ENCODE peak calls at places on chromosome 6, in four cellular contexts. C is ovary, F is colonic mucosa, K is aorta. B is an unnamed sample. For H3K36me3 and H3K4me1, the result is how much of the 10 kb centered on the place peaks cover.

GRCh38 chr6:165219629-165220028 is 89.8 kb downstream of the C6orf118 start:
- DNase-seq in C (no peak), F (no peak), K (no peak), B (no peak)

GRCh38 chr6:137045221-137045789 is 540 bp upstream of the IL20RA start:
- DNase-seq in C (no peak), F (no peak), K (no peak), B (no peak)

GRCh38 chr6:168658059-168658458 is 217.1 kb downstream of the SMOC2 start:
- DNase-seq in C (no peak), F (no peak), K (no peak), B (no peak)

GRCh38 chr6:41626917-41627316 is 11.4 kb upstream of the MDFI start:
- DNase-seq in C (no peak), F (no peak), K (peak), B (no peak)

GRCh38 chr6:96520039-96520850 is 1.4 kb upstream of the UFL1 start:
- DNase-seq in C (no peak), F (peak), K (no peak), B (no peak)

GRCh38 chr6:100001915-100002388 is 7.9 kb upstream of the MCHR2 start:
- DNase-seq in C (no peak), F (peak), K (no peak), B (peak)

GRCh38 chr6:15017251-15017650 is 228.6 kb upstream of the JARID2 start:
- DNase-seq in C (peak), F (no peak), K (no peak), B (no peak)

GRCh38 chr6:136927313-136927712 is 5.2 kb downstream of the SLC35D3 start:
- DNase-seq in C (no peak), F (no peak), K (no peak), B (no peak)

GRCh38 chr6:161023316-161023715 is 31.7 kb downstream of the MAP3K4 start:
- DNase-seq in C (no peak), F (no peak), K (no peak), B (no peak)

GRCh38 chr6:136037885-136038460 is 186.5 kb downstream of the PDE7B start:
- DNase-seq in C (peak), F (no peak), K (no peak), B (no peak)

GRCh38 chr6:11971154-11971553 is 41.0 kb upstream of the HIVEP1 start:
- DNase-seq in C (no peak), F (no peak), K (no peak), B (no peak)

GRCh38 chr6:28240517-28240916 is 11.6 kb downstream of the ZKSCAN4 start:
- DNase-seq in C (no peak), F (no peak), K (no peak), B (no peak)

GRCh38 chr6:117909638-117910037 is 2.6 kb downstream of the SLC35F1 start:
- DNase-seq in C (no peak), F (no peak), K (no peak), B (no peak)

GRCh38 chr6:75602897-75603395 is 1.3 kb downstream of the SENP6 start:
- DNase-seq in C (no peak), F (no peak), K (no peak), B (no peak)

GRCh38 chr6:151372164-151372563 is 19.2 kb downstream of the ZBTB2 start:
- DNase-seq in C (no peak), F (no peak), K (no peak), B (no peak)

GRCh38 chr6:78835817-78836216 is 31.5 kb upstream of the IRAK1BP1 start:
- DNase-seq in C (no peak), F (no peak), K (no peak), B (no peak)

GRCh38 chr6:165725201-165725600 is 62.2 kb upstream of the PDE10A start:
- DNase-seq in C (no peak), F (no peak), K (no peak), B (no peak)

GRCh38 chr6:152993847-152994246 is 8.7 kb downstream of the MTRF1L start:
- DNase-seq in C (no peak), F (no peak), K (no peak), B (no peak)

DNA sequence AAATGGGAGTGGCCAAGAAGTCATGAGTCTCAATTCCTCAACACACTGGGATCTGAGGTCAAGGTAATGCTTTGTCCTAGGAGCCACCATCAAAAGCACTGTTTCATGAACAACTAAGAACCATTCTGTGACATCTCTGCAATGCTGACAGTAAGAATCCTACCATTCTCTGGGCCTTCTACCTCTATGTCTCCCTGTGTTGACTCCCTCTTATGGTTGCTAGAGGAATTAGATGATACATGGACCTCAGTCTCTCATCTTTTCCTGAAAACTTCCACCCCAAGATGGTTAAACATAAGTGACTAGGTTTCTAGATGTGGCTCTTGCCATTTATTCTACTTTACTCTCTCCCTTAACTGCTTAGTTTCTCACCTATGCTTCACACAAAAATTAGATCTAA is 9.1 kb downstream of the MTRF1L start:
- DNase-seq in C (no peak), F (no peak), K (no peak), B (no peak)
- H3K36me3 ChIP-seq in C (under half), F (under half), K (under half), B (under half)

GRCh38 chr6:98037571-98037970 is 754.6 kb upstream of the MMS22L start:
- DNase-seq in C (no peak), F (no peak), K (no peak), B (no peak)
- H3K4me1 ChIP-seq in C (under half), F (under half), K (under half), B (under half)

GRCh38 chr6:56574292-56574691 is 68.4 kb downstream of the DST start:
- DNase-seq in C (no peak), F (no peak), K (no peak), B (no peak)

GRCh38 chr6:56573142-56573541 is 69.5 kb downstream of the DST start:
- DNase-seq in C (no peak), F (no peak), K (no peak), B (no peak)

GRCh38 chr6:56570434-56571359 is 72.0 kb downstream of the DST start:
- DNase-seq in C (no peak), F (no peak), K (no peak), B (no peak)

GRCh38 chr6:56573624-56574023 is 69.1 kb downstream of the DST start:
- DNase-seq in C (no peak), F (no peak), K (no peak), B (no peak)

GRCh38 chr6:56571605-56572004 is 71.1 kb downstream of the DST start:
- DNase-seq in C (no peak), F (no peak), K (no peak), B (no peak)
- H3K36me3 ChIP-seq in C (under half), F (under half), K (under half), B (under half)

GRCh38 chr6:111793711-111794111 is 79.5 kb downstream of the FYN start:
- DNase-seq in C (no peak), F (no peak), K (no peak), B (no peak)

GRCh38 chr6:111789593-111789992 is 83.7 kb downstream of the FYN start:
- DNase-seq in C (no peak), F (no peak), K (no peak), B (peak)

GRCh38 chr6:111792914-111793700 is 80.1 kb downstream of the FYN start:
- DNase-seq in C (no peak), F (no peak), K (no peak), B (no peak)

GRCh38 chr6:111792241-111792640 is 81.0 kb downstream of the FYN start:
- DNase-seq in C (no peak), F (no peak), K (no peak), B (no peak)

DNA sequence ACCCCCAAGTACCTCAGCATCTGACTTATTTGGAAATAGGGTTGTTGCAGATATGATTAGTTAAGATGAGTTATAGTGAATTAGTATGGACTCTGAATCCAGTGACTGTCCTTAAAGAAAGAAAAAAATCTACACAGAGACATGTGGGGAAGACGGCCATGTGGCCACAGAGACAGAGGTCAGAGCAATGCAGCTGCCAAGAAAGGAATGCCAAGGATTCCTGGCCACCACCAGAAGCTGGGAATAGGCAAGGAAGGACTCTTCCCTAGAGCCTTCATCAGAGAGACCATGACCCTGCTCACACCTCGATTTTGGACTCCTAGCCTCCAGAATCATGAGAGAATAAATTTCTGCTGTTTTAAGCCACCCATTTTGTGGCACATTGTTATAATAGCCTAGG is 81.8 kb downstream of the FYN start:
- DNase-seq in C (no peak), F (no peak), K (no peak), B (no peak)
- H3K4me1 ChIP-seq in C (under half), F (under half), K (under half), B (under half)

DNA sequence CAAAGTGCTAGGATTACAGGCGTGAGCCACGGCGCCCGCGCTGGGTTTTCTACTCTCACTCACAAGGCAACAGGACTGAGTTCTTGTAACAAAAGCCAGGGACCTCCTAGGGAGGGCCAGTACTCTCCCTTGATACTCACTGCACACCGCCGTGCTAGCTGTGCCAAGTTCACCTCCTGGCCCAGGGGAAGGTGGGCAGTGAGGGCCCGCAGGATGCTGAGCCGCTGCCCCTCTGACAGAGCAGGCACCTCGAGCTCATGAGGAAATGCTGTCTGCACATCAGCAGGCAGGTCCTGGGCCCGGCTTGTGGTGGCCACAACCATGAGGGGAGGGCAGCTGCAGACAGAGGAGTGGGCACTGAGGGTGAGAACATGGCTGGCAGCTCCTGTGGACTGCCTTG is 6.7 kb downstream of the GNMT start:
- DNase-seq in C (no peak), F (no peak), K (no peak), B (no peak)
- H3K36me3 ChIP-seq in C (under half), F (under half), K (under half), B (half or more)

GRCh38 chr6:166940643-166941068 is 15.7 kb downstream of the RNASET2 start:
- DNase-seq in C (no peak), F (peak), K (no peak), B (no peak)

GRCh38 chr6:166947251-166947650 is 9.1 kb downstream of the RNASET2 start:
- DNase-seq in C (no peak), F (no peak), K (no peak), B (no peak)

GRCh38 chr6:166946125-166946524 is 10.2 kb downstream of the RNASET2 start:
- DNase-seq in C (no peak), F (no peak), K (no peak), B (no peak)

GRCh38 chr6:166942393-166943168 is 13.8 kb downstream of the RNASET2 start:
- DNase-seq in C (no peak), F (peak), K (no peak), B (no peak)

GRCh38 chr6:166944666-166945256 is 11.6 kb downstream of the RNASET2 start:
- DNase-seq in C (no peak), F (no peak), K (no peak), B (no peak)
- H3K4me1 ChIP-seq in C (under half), F (under half), K (under half), B (under half)